ENCODE peak calls at places on chromosome 6, in six cellular contexts. N, G, D, U, H and W are unnamed samples.

GRCh38 chr6:10655508-10656055 is 38.8 kb downstream of the C6orf52 start:
- DNase-seq in U (no peak), H (no peak), N (no peak), D (no peak), G (no peak), W (no peak)

GRCh38 chr6:52191824-52192223 is 5.6 kb downstream of the IL17A start:
- DNase-seq in G (no peak), H (no peak), D (no peak), N (no peak), U (no peak), W (no peak)

GRCh38 chr6:234706-235372 is 57.4 kb upstream of the DUSP22 start:
- DNase-seq in D (no peak), N (no peak), U (no peak), H (no peak), G (no peak), W (no peak)

GRCh38 chr6:25392372-25392771 is 113.2 kb downstream of the CARMIL1 start:
- DNase-seq in D (peak; percentile 10), H (no peak), U (no peak), G (no peak), N (no peak), W (peak; percentile 3)

GRCh38 chr6:26155066-26155925 is 68.1 kb downstream of the HFE start:
- DNase-seq in U (peak; percentile 27), G (no peak), D (peak; percentile 54), N (peak; percentile 64), H (no peak), W (peak; percentile 16)

GRCh38 chr6:116409756-116410155 is 39.0 kb downstream of the DSE start:
- DNase-seq in N (no peak), U (peak; percentile 48), G (no peak), D (no peak), H (no peak), W (no peak)

GRCh38 chr6:45608252-45608911 is 230.6 kb upstream of the SUPT3H start:
- DNase-seq in D (peak; percentile 93), U (no peak), G (no peak), N (no peak), H (no peak), W (no peak)

GRCh38 chr6:96391776-96392175 is 129.8 kb upstream of the UFL1 start:
- DNase-seq in U (peak; percentile 10), H (no peak), D (peak; percentile 40), G (no peak), N (peak; percentile 45), W (peak; percentile 47)

GRCh38 chr6:170368544-170368943 is 62.0 kb downstream of the FAM120B start:
- DNase-seq in D (no peak), H (no peak), U (no peak), N (no peak), G (no peak), W (no peak)

GRCh38 chr6:5108068-5108467 is 22.9 kb downstream of the PPP1R3G start:
- DNase-seq in N (no peak), D (no peak), H (no peak), U (no peak), G (no peak), W (no peak)

GRCh38 chr6:71502210-71502609 is 213.6 kb downstream of the OGFRL1 start:
- DNase-seq in H (no peak), N (no peak), D (no peak), U (no peak), G (no peak), W (no peak)

GRCh38 chr6:38603966-38604365 is 35.8 kb downstream of the BTBD9 start:
- DNase-seq in H (no peak), N (no peak), D (no peak), U (no peak), G (no peak), W (no peak)

GRCh38 chr6:14816106-14816864 is 429.6 kb upstream of the JARID2 start:
- DNase-seq in D (no peak), H (no peak), U (no peak), G (no peak), N (no peak), W (no peak)

GRCh38 chr6:157229733-157230132 is 93.6 kb downstream of the TMEM242 start:
- DNase-seq in N (no peak), U (peak; percentile 27), H (no peak), G (no peak), D (no peak), W (no peak)

GRCh38 chr6:45577836-45578504 is 200.2 kb upstream of the SUPT3H start:
- DNase-seq in U (no peak), D (no peak), H (no peak), N (no peak), G (no peak), W (no peak)

GRCh38 chr6:7135755-7136154 is 28.0 kb downstream of the RREB1 start:
- DNase-seq in N (no peak), D (no peak), H (no peak), U (no peak), G (no peak), W (no peak)

GRCh38 chr6:146364816-146365594 is 178.6 kb upstream of the RAB32 start:
- DNase-seq in N (no peak), H (no peak), G (no peak), D (peak; percentile 24), U (no peak), W (no peak)

GRCh38 chr6:87772597-87773530 is 70.8 kb upstream of the AKIRIN2 start:
- DNase-seq in G (no peak), N (no peak), D (no peak), U (no peak), H (no peak), W (no peak)

GRCh38 chr6:158706369-158706982 is 56.6 kb downstream of the SYTL3 start:
- DNase-seq in U (no peak), H (no peak), N (peak; percentile 62), D (peak; percentile 60), G (peak; percentile 59), W (peak; percentile 68)

GRCh38 chr6:27608916-27609883 is 136.3 kb upstream of the ZNF184 start:
- DNase-seq in N (no peak), H (no peak), D (peak; percentile 86), U (peak; percentile 59), G (no peak), W (peak; percentile 85)

GRCh38 chr6:42450314-42451145 is 1.2 kb downstream of the TRERF1 start:
- DNase-seq in D (peak; percentile 19), H (no peak), U (no peak), G (peak; percentile 55), N (no peak), W (peak; percentile 4)
- H3K4me3 ChIP-seq in D (peak overlapping the region; percentile 71), H (peak overlapping the region; percentile 88), U (peak overlapping the region; percentile 95), G (peak overlapping the region; percentile 66), N (peak overlapping the region; percentile 64), W (peak overlapping the region; percentile 69)

GRCh38 chr6:36135053-36135731 is 4.9 kb downstream of the MAPK13 start:
- DNase-seq in U (no peak), D (no peak), G (no peak), H (no peak), N (no peak), W (peak; percentile 60)
- H3K36me3 ChIP-seq in U (no peaks in the 10 kb centered on the region), D (peaks cover 10% of the 10 kb centered on the region), G (no peaks in the 10 kb centered on the region), H (peaks cover 19% of the 10 kb centered on the region), N (peaks cover 39% of the 10 kb centered on the region), W (no peaks in the 10 kb centered on the region)

GRCh38 chr6:33160728-33161323 is 31.4 kb downstream of the COL11A2 start:
- DNase-seq in N (peak; percentile 74), H (no peak), G (peak; percentile 76), D (peak; percentile 89), U (peak; percentile 26), W (peak; percentile 100)

GRCh38 chr6:33163540-33163939 is 28.7 kb downstream of the COL11A2 start:
- DNase-seq in U (no peak), H (no peak), N (no peak), G (no peak), D (no peak), W (no peak)

GRCh38 chr6:33162471-33162870 is 29.8 kb downstream of the COL11A2 start:
- DNase-seq in H (no peak), G (no peak), D (no peak), N (no peak), U (no peak), W (no peak)

GRCh38 chr6:33160096-33160495 is 32.2 kb downstream of the COL11A2 start:
- DNase-seq in G (no peak), N (no peak), U (no peak), H (no peak), D (no peak), W (no peak)

DNA sequence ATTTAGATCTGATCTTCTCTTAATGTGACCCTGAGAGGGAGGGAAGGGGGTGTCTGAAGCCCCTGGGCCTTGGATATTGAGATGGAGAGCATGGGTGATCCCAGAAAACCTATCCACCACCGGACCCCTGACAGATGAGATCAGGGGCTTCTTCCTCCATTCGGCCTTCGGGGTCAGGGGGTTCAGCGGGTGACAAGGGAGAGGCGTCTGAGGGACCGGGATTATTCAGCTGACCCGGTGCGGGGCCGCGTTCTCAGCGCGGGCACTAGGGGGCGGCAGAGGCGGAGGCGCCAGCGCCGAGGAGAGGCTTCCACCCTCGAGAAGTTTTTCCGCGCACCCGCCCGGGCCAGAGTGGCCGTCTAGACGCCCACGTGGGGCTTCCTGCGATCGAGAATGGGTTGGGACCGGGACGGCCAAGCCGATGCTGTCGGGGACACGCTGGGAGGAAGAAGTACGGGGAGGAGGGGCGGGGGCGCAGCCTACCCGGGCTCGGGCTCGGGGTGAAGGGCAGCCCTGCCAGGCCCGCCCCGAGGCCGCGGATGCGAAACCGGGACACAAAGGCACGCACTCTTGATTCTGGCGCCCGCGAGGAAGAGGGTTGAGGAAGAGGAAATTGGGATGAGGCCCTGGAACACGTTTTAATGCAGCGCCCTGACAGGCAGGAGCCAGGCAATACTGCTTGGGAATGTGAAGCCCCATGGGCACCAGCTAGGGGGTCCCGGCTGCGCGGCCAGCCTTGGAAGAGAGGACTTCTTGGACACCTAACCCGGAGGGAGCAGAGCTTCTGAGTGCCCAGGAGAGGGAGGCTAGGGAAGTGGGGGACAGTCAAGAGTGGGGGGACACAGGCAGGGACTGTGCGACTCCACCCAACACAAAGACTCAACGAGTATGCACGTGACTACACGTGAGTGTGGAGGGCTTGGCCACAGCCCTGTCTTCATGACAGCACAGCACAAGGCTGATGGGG is 30.6 kb downstream of the COL11A2 start:
- DNase-seq in N (peak; percentile 90), U (peak; percentile 65), G (peak; percentile 90), H (peak; percentile 75), D (peak; percentile 75), W (peak; percentile 98)
- H3K4me3 ChIP-seq in N (peak overlapping the region; percentile 58), U (peak overlapping the region; percentile 70), G (no peak overlapping the region), H (peak overlapping the region; percentile 55), D (peak overlapping the region; percentile 69), W (peak overlapping the region; percentile 51)

GRCh38 chr6:149701699-149702098 is 16.2 kb downstream of the LATS1 start:
- DNase-seq in U (no peak), H (no peak), N (no peak), G (no peak), D (no peak), W (no peak)

GRCh38 chr6:149694926-149695325 is 23.0 kb downstream of the LATS1 start:
- DNase-seq in G (no peak), U (no peak), H (no peak), D (no peak), N (no peak), W (no peak)

GRCh38 chr6:149698175-149698574 is 19.7 kb downstream of the LATS1 start:
- DNase-seq in H (no peak), G (no peak), N (no peak), D (no peak), U (no peak), W (no peak)

GRCh38 chr6:149696904-149697303 is 21.0 kb downstream of the LATS1 start:
- DNase-seq in D (peak; percentile 36), N (no peak), H (no peak), G (no peak), U (no peak), W (no peak)

DNA sequence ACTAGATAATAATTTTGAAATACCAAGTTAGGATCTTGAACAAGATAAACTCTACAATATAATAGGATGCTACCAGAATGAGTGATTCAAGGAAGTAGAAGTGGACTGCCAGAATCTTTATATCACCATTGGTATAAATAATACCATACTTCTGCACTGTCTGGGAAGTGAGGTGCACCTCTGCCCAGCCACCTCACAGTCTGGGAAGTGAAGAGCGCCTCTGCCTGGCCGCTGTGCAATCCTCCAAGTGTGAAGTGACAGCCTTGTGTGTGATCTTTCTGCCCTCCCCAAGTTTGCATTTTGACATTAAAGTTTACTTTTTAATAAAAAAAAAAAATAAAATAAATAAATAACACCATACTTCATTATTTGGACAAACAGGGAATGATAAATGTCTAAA is 18.8 kb downstream of the LATS1 start:
- DNase-seq in H (no peak), G (no peak), U (no peak), D (no peak), N (no peak), W (no peak)
- H3K36me3 ChIP-seq in H (peaks cover 10% of the 10 kb centered on the region), G (no peaks in the 10 kb centered on the region), U (no peaks in the 10 kb centered on the region), D (peaks cover 5% of the 10 kb centered on the region), N (peaks cover 29% of the 10 kb centered on the region), W (peaks cover 44% of the 10 kb centered on the region)